ENCODE peak calls at places on chromosomes 13 and 19, in nine cellular contexts. One of them, this sample, is unnamed.

GRCh38 chr13:64556391-64556790 is 2673.7 kb downstream of the PCDH9 start:
- DNase-seq in colonic mucosa: no peak
- DNase-seq in IMR-90: peak; percentile 2
- DNase-seq in mammary epithelial cell: no peak
- DNase-seq in mesendoderm: no peak
- DNase-seq in H9: no peak
- DNase-seq in HepG2: no peak
- DNase-seq in kidney: no peak
- DNase-seq in GM23248: peak; percentile 31
- DNase-seq in this sample: no peak

GRCh38 chr19:42246143-42246868 is 3.9 kb upstream of the GSK3A start:
- DNase-seq in GM23248: peak; percentile 93
- DNase-seq in colonic mucosa: peak; percentile 68
- DNase-seq in kidney: peak; percentile 91
- DNase-seq in IMR-90: peak; percentile 83
- DNase-seq in mesendoderm: peak; percentile 82
- DNase-seq in HepG2: no peak
- DNase-seq in mammary epithelial cell: peak; percentile 57
- DNase-seq in H9: peak; percentile 74
- DNase-seq in this sample: peak; percentile 63

GRCh38 chr19:1169921-1170885 is 3.9 kb downstream of the SBNO2 start:
- DNase-seq in kidney: peak; percentile 74
- DNase-seq in GM23248: peak; percentile 65
- DNase-seq in mesendoderm: no peak
- DNase-seq in IMR-90: peak; percentile 83
- DNase-seq in HepG2: no peak
- DNase-seq in H9: no peak
- DNase-seq in mammary epithelial cell: peak; percentile 79
- DNase-seq in colonic mucosa: no peak
- DNase-seq in this sample: peak; percentile 87

GRCh38 chr13:29474991-29475390 is 120.5 kb downstream of the SLC7A1 start:
- DNase-seq in HepG2: no peak
- DNase-seq in colonic mucosa: no peak
- DNase-seq in GM23248: peak; percentile 87
- DNase-seq in IMR-90: peak; percentile 91
- DNase-seq in H9: no peak
- DNase-seq in mammary epithelial cell: no peak
- DNase-seq in mesendoderm: no peak
- DNase-seq in kidney: no peak
- DNase-seq in this sample: no peak

GRCh38 chr13:81171065-81171647 is 830.2 kb upstream of the SPRY2 start:
- DNase-seq in IMR-90: no peak
- DNase-seq in mesendoderm: peak; percentile 40
- DNase-seq in H9: no peak
- DNase-seq in kidney: no peak
- DNase-seq in mammary epithelial cell: peak; percentile 3
- DNase-seq in HepG2: peak; percentile 5
- DNase-seq in GM23248: peak; percentile 24
- DNase-seq in colonic mucosa: no peak
- DNase-seq in this sample: peak; percentile 54

GRCh38 chr19:42023121-42023942 is 29.3 kb upstream of the ATP1A3 start:
- DNase-seq in kidney: no peak
- DNase-seq in colonic mucosa: peak; percentile 23
- DNase-seq in mesendoderm: peak; percentile 70
- DNase-seq in IMR-90: peak; percentile 8
- DNase-seq in H9: peak; percentile 76
- DNase-seq in GM23248: peak; percentile 70
- DNase-seq in mammary epithelial cell: no peak
- DNase-seq in HepG2: peak; percentile 15
- DNase-seq in this sample: peak; percentile 23

GRCh38 chr13:66508153-66508909 is 721.8 kb downstream of the PCDH9 start:
- DNase-seq in mammary epithelial cell: no peak
- DNase-seq in mesendoderm: no peak
- DNase-seq in IMR-90: peak; percentile 38
- DNase-seq in HepG2: no peak
- DNase-seq in colonic mucosa: no peak
- DNase-seq in kidney: no peak
- DNase-seq in GM23248: no peak
- DNase-seq in H9: no peak
- DNase-seq in this sample: no peak

GRCh38 chr13:96816261-96816660 is 178.0 kb downstream of the OXGR1 start:
- DNase-seq in colonic mucosa: no peak
- DNase-seq in GM23248: peak; percentile 59
- DNase-seq in HepG2: no peak
- DNase-seq in mammary epithelial cell: no peak
- DNase-seq in mesendoderm: no peak
- DNase-seq in IMR-90: no peak
- DNase-seq in kidney: no peak
- DNase-seq in H9: no peak
- DNase-seq in this sample: no peak

GRCh38 chr13:97948041-97948440 is 5.4 kb upstream of the IPO5 start:
- DNase-seq in kidney: no peak
- DNase-seq in mesendoderm: no peak
- DNase-seq in HepG2: no peak
- DNase-seq in H9: no peak
- DNase-seq in mammary epithelial cell: peak; percentile 52
- DNase-seq in GM23248: peak; percentile 53
- DNase-seq in IMR-90: peak; percentile 35
- DNase-seq in colonic mucosa: no peak
- DNase-seq in this sample: peak; percentile 65

GRCh38 chr13:74450525-74450845 is 316.3 kb upstream of the KLF12 start:
- DNase-seq in kidney: no peak
- DNase-seq in colonic mucosa: no peak
- DNase-seq in GM23248: no peak
- DNase-seq in HepG2: no peak
- DNase-seq in mammary epithelial cell: peak; percentile 82
- DNase-seq in mesendoderm: no peak
- DNase-seq in H9: no peak
- DNase-seq in IMR-90: no peak
- DNase-seq in this sample: no peak

GRCh38 chr19:33444238-33444992 is 70.9 kb downstream of the CEBPG start:
- DNase-seq in HepG2: no peak
- DNase-seq in mesendoderm: no peak
- DNase-seq in H9: no peak
- DNase-seq in GM23248: no peak
- DNase-seq in kidney: peak; percentile 54
- DNase-seq in mammary epithelial cell: no peak
- DNase-seq in colonic mucosa: no peak
- DNase-seq in IMR-90: no peak
- DNase-seq in this sample: no peak

GRCh38 chr13:62167650-62168172 is 752.1 kb upstream of the PCDH20 start:
- DNase-seq in kidney: peak; percentile 62
- DNase-seq in mammary epithelial cell: no peak
- DNase-seq in HepG2: no peak
- DNase-seq in IMR-90: no peak
- DNase-seq in colonic mucosa: no peak
- DNase-seq in GM23248: no peak
- DNase-seq in mesendoderm: no peak
- DNase-seq in H9: no peak
- DNase-seq in this sample: no peak

GRCh38 chr19:32828139-32828538 is 41.4 kb downstream of the SLC7A9 start:
- DNase-seq in HepG2: peak; percentile 16
- DNase-seq in GM23248: no peak
- DNase-seq in mammary epithelial cell: no peak
- DNase-seq in H9: no peak
- DNase-seq in mesendoderm: peak; percentile 62
- DNase-seq in kidney: no peak
- DNase-seq in colonic mucosa: no peak
- DNase-seq in IMR-90: no peak
- DNase-seq in this sample: no peak

GRCh38 chr19:18666784-18667183 is 16.7 kb upstream of the CRTC1 start:
- DNase-seq in mesendoderm: no peak
- DNase-seq in HepG2: no peak
- DNase-seq in kidney: no peak
- DNase-seq in IMR-90: no peak
- DNase-seq in H9: no peak
- DNase-seq in mammary epithelial cell: no peak
- DNase-seq in colonic mucosa: no peak
- DNase-seq in GM23248: no peak
- DNase-seq in this sample: no peak

GRCh38 chr13:51895906-51896888 is 34.4 kb downstream of the CCDC70 start:
- DNase-seq in kidney: no peak
- DNase-seq in GM23248: peak; percentile 76
- DNase-seq in IMR-90: peak; percentile 61
- DNase-seq in mesendoderm: peak; percentile 74
- DNase-seq in HepG2: peak; percentile 45
- DNase-seq in colonic mucosa: peak; percentile 60
- DNase-seq in H9: peak; percentile 68
- DNase-seq in mammary epithelial cell: peak; percentile 38
- DNase-seq in this sample: peak; percentile 57

GRCh38 chr13:63680704-63681103 is 2265.1 kb upstream of the PCDH20 start:
- DNase-seq in colonic mucosa: no peak
- DNase-seq in IMR-90: no peak
- DNase-seq in mammary epithelial cell: no peak
- DNase-seq in kidney: no peak
- DNase-seq in mesendoderm: peak; percentile 39
- DNase-seq in GM23248: no peak
- DNase-seq in HepG2: no peak
- DNase-seq in H9: no peak
- DNase-seq in this sample: no peak

GRCh38 chr19:31938675-31939074 is 406.7 kb upstream of the ZNF507 start:
- DNase-seq in mesendoderm: no peak
- DNase-seq in kidney: no peak
- DNase-seq in H9: no peak
- DNase-seq in GM23248: no peak
- DNase-seq in IMR-90: no peak
- DNase-seq in colonic mucosa: no peak
- DNase-seq in HepG2: no peak
- DNase-seq in mammary epithelial cell: no peak
- DNase-seq in this sample: no peak

GRCh38 chr13:36778083-36778671 is 40.8 kb upstream of the RFXAP start:
- DNase-seq in mammary epithelial cell: peak; percentile 27
- DNase-seq in H9: peak; percentile 74
- DNase-seq in GM23248: peak; percentile 30
- DNase-seq in kidney: no peak
- DNase-seq in colonic mucosa: no peak
- DNase-seq in mesendoderm: peak; percentile 93
- DNase-seq in IMR-90: peak; percentile 74
- DNase-seq in HepG2: peak; percentile 21
- DNase-seq in this sample: peak; percentile 17
- H3K9ac ChIP-seq in mammary epithelial cell: no peak overlapping the region
- H3K9ac ChIP-seq in H9: no peak overlapping the region
- H3K9ac ChIP-seq in GM23248: no peak overlapping the region
- H3K9ac ChIP-seq in kidney: no peak overlapping the region
- H3K9ac ChIP-seq in colonic mucosa: no peak overlapping the region
- H3K9ac ChIP-seq in mesendoderm: peak overlapping the region; percentile 10
- H3K9ac ChIP-seq in IMR-90: peak overlapping the region; percentile 43
- H3K9ac ChIP-seq in HepG2: no peak overlapping the region
- H3K9ac ChIP-seq in this sample: no peak overlapping the region

GRCh38 chr13:77299587-77299986 is 27.3 kb downstream of the MYCBP2 start:
- DNase-seq in colonic mucosa: no peak
- DNase-seq in H9: no peak
- DNase-seq in mesendoderm: no peak
- DNase-seq in HepG2: no peak
- DNase-seq in GM23248: no peak
- DNase-seq in kidney: no peak
- DNase-seq in mammary epithelial cell: no peak
- DNase-seq in IMR-90: no peak
- DNase-seq in this sample: no peak

GRCh38 chr13:77300176-77301141 is 26.4 kb downstream of the MYCBP2 start:
- DNase-seq in H9: no peak
- DNase-seq in kidney: no peak
- DNase-seq in mammary epithelial cell: peak; percentile 31
- DNase-seq in HepG2: no peak
- DNase-seq in colonic mucosa: no peak
- DNase-seq in IMR-90: peak; percentile 86
- DNase-seq in GM23248: peak; percentile 85
- DNase-seq in mesendoderm: peak; percentile 38
- DNase-seq in this sample: peak; percentile 23

DNA sequence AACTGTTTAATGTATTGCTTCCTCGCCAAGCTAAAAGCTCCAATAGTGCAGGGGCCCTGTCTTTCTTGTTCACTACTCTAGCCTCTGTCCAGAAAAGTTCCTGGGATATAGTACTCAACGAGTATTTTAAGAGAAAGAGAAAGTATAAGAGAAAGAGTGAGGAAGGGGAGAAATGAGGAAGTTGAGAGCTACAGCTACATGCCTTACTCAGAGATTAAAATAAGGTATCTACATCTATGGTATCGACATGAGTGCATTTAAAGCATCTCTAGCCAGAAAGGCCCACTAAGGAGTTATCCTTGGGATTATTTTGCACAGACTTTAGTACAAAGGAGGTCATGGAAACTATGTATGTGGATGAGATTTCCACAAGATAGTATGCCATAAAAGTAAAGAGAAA is 28.5 kb downstream of the MYCBP2 start:
- DNase-seq in IMR-90: no peak
- DNase-seq in mesendoderm: no peak
- DNase-seq in GM23248: no peak
- DNase-seq in H9: no peak
- DNase-seq in HepG2: no peak
- DNase-seq in colonic mucosa: no peak
- DNase-seq in kidney: no peak
- DNase-seq in mammary epithelial cell: no peak
- DNase-seq in this sample: no peak
- H3K9ac ChIP-seq in IMR-90: no peak overlapping the region
- H3K9ac ChIP-seq in mesendoderm: no peak overlapping the region
- H3K9ac ChIP-seq in GM23248: no peak overlapping the region
- H3K9ac ChIP-seq in H9: no peak overlapping the region
- H3K9ac ChIP-seq in HepG2: no peak overlapping the region
- H3K9ac ChIP-seq in colonic mucosa: no peak overlapping the region
- H3K9ac ChIP-seq in kidney: no peak overlapping the region
- H3K9ac ChIP-seq in mammary epithelial cell: no peak overlapping the region
- H3K9ac ChIP-seq in this sample: no peak overlapping the region

GRCh38 chr19:16327131-16327450 is 2.5 kb downstream of the KLF2 start:
- DNase-seq in HepG2: no peak
- DNase-seq in mammary epithelial cell: no peak
- DNase-seq in mesendoderm: no peak
- DNase-seq in IMR-90: no peak
- DNase-seq in GM23248: peak; percentile 28
- DNase-seq in H9: no peak
- DNase-seq in colonic mucosa: no peak
- DNase-seq in kidney: no peak
- DNase-seq in this sample: no peak
- H3K9ac ChIP-seq in HepG2: no peak overlapping the region
- H3K9ac ChIP-seq in mammary epithelial cell: no peak overlapping the region
- H3K9ac ChIP-seq in mesendoderm: no peak overlapping the region
- H3K9ac ChIP-seq in IMR-90: no peak overlapping the region
- H3K9ac ChIP-seq in GM23248: peak overlapping the region; percentile 91
- H3K9ac ChIP-seq in H9: no peak overlapping the region
- H3K9ac ChIP-seq in colonic mucosa: no peak overlapping the region
- H3K9ac ChIP-seq in kidney: no peak overlapping the region
- H3K9ac ChIP-seq in this sample: no peak overlapping the region

GRCh38 chr19:15871570-15871969 is 26.3 kb downstream of the CYP4F2 start:
- DNase-seq in mammary epithelial cell: no peak
- DNase-seq in colonic mucosa: no peak
- DNase-seq in HepG2: no peak
- DNase-seq in IMR-90: no peak
- DNase-seq in kidney: no peak
- DNase-seq in mesendoderm: peak; percentile 46
- DNase-seq in H9: no peak
- DNase-seq in GM23248: no peak
- DNase-seq in this sample: no peak
- H3K9ac ChIP-seq in mammary epithelial cell: no peak overlapping the region
- H3K9ac ChIP-seq in colonic mucosa: no peak overlapping the region
- H3K9ac ChIP-seq in HepG2: no peak overlapping the region
- H3K9ac ChIP-seq in IMR-90: no peak overlapping the region
- H3K9ac ChIP-seq in kidney: no peak overlapping the region
- H3K9ac ChIP-seq in mesendoderm: no peak overlapping the region
- H3K9ac ChIP-seq in H9: no peak overlapping the region
- H3K9ac ChIP-seq in GM23248: no peak overlapping the region
- H3K9ac ChIP-seq in this sample: no peak overlapping the region

This sample was measured in PC-3.